ENCODE peak calls at places on chromosomes 4 and X, in ten cellular contexts. K, Y, W, R, V, E, T, D, P and G are unnamed samples.

GRCh38 chr4:172521171-172521570 is 647.4 kb upstream of the GALNT7 start:
- DNase-seq in D (no peak), Y (no peak), V (no peak), P (no peak), R (no peak), E (no peak), T (no peak), K (no peak), W (no peak), G (no peak)

GRCh38 chr4:165700855-165701254 is 172.2 kb upstream of the TLL1 start:
- DNase-seq in D (no peak), W (no peak), P (no peak), Y (no peak), T (no peak), V (no peak), R (no peak), K (no peak), E (no peak), G (no peak)

GRCh38 chrX:23637187-23637586 is 30.1 kb upstream of the PRDX4 start:
- DNase-seq in K (no peak), D (no peak), E (no peak), T (no peak), R (no peak), V (no peak), Y (no peak), P (no peak), W (no peak), G (no peak)

GRCh38 chrX:11269996-11270395 is 23.2 kb upstream of the AMELX start:
- DNase-seq in W (no peak), P (no peak), E (no peak), K (no peak), T (no peak), Y (no peak), V (no peak), D (no peak), R (peak; percentile 22), G (no peak)

GRCh38 chr4:173490817-173491518 is 39.1 kb downstream of the HAND2 start:
- DNase-seq in D (no peak), R (peak; percentile 83), K (no peak), W (no peak), V (peak; percentile 17), T (no peak), Y (no peak), E (no peak), P (no peak), G (no peak)

GRCh38 chr4:39706334-39706733 is 8.4 kb downstream of the UBE2K start:
- DNase-seq in V (peak; percentile 65), T (no peak), E (peak; percentile 47), P (no peak), K (no peak), W (peak; percentile 27), R (peak; percentile 76), D (no peak), Y (peak; percentile 64), G (no peak)

GRCh38 chr4:14025093-14025492 is 397.6 kb upstream of the BOD1L1 start:
- DNase-seq in Y (no peak), W (no peak), E (no peak), D (no peak), R (peak; percentile 24), K (no peak), T (no peak), V (no peak), P (no peak), G (no peak)

GRCh38 chr4:26021417-26022345 is 107.7 kb downstream of the SMIM20 start:
- DNase-seq in Y (no peak), P (no peak), E (no peak), K (no peak), D (no peak), W (no peak), T (no peak), R (no peak), V (no peak), G (no peak)

GRCh38 chrX:25015486-25016360 is at the start of gene ARX:
- DNase-seq in T (no peak), V (peak; percentile 68), K (no peak), R (peak; percentile 65), W (peak; percentile 39), D (no peak), P (no peak), Y (peak; percentile 69), E (no peak), G (no peak)

GRCh38 chr4:147725673-147726072 is 6.2 kb upstream of the ARHGAP10 start:
- DNase-seq in R (no peak), P (no peak), E (no peak), D (no peak), K (no peak), V (peak; percentile 64), T (no peak), Y (no peak), W (no peak), G (no peak)

GRCh38 chr4:2828758-2829181 is 14.9 kb upstream of the ADD1 start:
- DNase-seq in V (no peak), R (no peak), P (no peak), T (no peak), Y (no peak), D (peak; percentile 68), K (no peak), E (no peak), W (no peak), G (no peak)

GRCh38 chr4:76658231-76659102 is 223.4 kb downstream of the SHROOM3 start:
- DNase-seq in K (no peak), W (no peak), Y (no peak), R (peak; percentile 62), V (peak; percentile 62), P (no peak), E (peak; percentile 72), D (no peak), T (no peak), G (no peak)

GRCh38 chr4:152500798-152501434 is 35.0 kb downstream of the FBXW7 start:
- DNase-seq in W (no peak), T (peak; percentile 81), D (no peak), P (no peak), Y (no peak), R (peak; percentile 95), V (peak; percentile 68), E (peak; percentile 79), K (peak; percentile 76), G (peak; percentile 36)
- H3K4me3 ChIP-seq in W (no peak overlapping the region), T (no peak overlapping the region), D (no peak overlapping the region), P (no peak overlapping the region), Y (no peak overlapping the region), R (no peak overlapping the region), V (no peak overlapping the region), E (no peak overlapping the region), K (no peak overlapping the region), G (no peak overlapping the region)

DNA sequence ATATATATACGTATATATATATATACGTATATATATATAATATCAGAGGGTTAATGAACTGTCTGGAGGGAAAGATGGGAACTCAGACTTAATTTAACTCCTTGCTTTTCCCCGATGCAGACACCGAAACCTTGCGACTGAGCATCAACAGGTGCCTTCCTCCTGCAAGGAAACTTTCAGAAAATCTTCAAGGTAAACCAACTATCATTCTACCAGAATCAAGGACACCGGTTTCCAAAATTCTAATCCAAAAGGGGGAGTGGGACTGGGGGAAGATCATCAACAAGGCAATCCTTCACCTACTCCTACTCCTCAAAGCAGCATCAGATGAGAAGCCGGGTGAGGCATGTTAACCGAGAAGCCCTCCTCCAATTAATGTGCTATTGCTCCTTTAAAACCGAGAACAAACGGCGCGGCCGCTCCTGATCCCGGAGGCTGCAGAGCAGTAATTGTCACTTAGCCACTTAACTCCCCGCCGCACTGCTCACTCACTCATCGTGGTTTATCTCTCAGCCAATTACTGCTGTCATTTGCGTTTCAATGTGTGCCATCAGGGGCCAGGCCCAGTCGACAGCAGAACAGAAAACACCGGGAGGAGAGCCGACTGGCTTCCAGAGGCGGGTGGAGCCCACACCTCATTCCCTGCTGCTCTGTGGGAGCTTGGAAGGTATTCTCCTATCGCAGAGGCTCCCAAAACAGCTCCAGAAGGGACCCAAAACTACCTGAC is 61.7 kb downstream of the MAML3 start:
- DNase-seq in W (peak; percentile 57), P (no peak), R (no peak), K (no peak), T (no peak), E (no peak), Y (peak; percentile 54), V (peak; percentile 35), D (peak; percentile 80), G (no peak)
- H3K4me3 ChIP-seq in W (peak overlapping the region; percentile 42), P (peak overlapping the region; percentile 6), R (no peak overlapping the region), K (no peak overlapping the region), T (no peak overlapping the region), E (peak overlapping the region; percentile 23), Y (no peak overlapping the region), V (peak overlapping the region; percentile 8), D (peak overlapping the region; percentile 40), G (no peak overlapping the region)

DNA sequence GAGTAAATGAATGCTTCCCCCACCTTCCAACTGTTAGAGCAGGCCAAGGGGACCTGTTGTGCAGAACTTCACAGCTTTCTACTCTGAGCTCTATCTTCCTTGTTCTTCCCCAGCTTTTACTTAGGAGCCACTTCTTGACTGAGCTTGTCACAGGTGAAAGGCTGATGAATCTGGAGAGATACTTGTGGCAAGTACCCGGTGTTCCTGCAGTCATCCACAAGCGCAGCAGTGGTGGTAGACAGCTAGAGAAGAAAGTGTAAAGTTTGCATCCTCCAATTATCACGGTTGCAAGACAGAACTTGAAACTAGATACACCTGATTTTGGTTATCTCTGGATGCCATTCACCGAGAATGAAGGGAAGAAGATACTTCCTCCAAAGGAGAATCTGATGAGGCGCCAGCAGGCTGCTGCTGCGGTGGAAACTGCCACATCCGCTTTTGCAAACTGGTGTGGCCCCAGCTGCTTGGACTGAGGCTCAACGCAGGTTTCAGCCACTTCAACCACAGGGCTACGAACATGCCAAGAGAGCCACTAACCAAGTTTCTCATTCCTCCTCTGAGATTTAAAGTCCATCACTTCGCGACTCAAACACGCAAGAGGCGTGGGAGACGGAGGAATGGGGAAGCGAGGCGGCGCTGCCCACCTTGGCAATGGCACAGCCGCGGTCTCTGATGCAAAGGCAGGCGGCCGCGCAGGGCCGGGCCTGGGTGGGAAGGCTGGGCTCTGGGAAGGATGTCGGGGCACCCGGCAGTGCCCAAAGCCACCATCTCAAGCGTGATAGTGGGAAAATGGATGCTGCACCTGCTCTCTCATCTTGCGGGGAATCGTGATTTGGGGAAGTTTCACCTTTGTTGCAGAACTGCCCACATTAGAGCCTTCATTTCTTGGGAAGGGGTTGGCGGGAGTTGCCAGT is 1.3 kb upstream of the FHIP1A start:
- DNase-seq in Y (peak; percentile 63), W (peak; percentile 17), K (peak; percentile 19), D (peak; percentile 79), T (peak; percentile 16), P (no peak), E (no peak), V (peak; percentile 66), R (no peak), G (peak; percentile 1)
- H3K4me3 ChIP-seq in Y (peak overlapping the region; percentile 71), W (peak overlapping the region; percentile 61), K (peak overlapping the region; percentile 90), D (peak overlapping the region; percentile 58), T (peak overlapping the region; percentile 63), P (peak overlapping the region; percentile 50), E (peak overlapping the region; percentile 60), V (peak overlapping the region; percentile 54), R (peak overlapping the region; percentile 62), G (peak overlapping the region; percentile 68)

DNA sequence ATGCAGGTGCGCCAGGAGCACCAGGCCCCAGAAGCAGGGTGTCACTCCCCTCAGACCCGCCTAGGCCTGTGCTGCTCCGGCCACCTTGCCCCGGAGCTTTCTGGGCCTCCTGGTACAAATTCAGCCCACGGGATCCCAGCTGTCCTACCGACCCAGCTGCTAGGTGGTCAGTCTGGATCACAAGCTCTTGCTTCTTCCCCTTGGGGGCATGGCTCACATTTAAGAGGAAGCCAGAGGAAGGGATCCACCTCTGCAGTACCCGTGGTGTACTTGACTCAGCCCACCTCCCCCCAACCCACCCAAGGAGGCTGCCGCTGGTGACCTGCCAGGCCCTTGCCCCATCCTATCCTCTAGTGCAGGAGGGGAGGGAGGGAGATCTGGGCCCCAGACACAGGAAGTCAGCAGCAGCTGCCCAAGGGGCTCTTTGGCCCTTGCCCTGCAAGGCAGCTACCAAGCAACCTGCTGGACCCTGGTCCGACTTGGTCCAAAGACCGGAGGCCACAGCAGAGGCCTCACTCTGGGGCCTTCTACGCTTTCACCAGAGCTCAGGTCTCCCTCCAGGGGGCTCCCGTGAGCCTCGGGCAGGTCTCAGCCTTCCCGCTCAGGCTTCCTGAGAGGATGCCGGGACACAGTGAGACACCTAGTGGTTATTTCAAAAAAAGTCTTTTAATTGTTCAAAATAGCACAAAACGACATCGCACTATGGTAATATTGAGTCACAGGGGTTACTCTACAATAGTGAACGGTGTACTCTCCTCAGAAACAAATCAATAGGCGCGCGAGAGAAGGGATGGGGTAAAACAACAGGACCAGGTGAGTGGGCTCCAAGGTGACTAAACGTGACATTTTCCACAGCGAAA is 2.7 kb upstream of the RENBP start:
- DNase-seq in T (peak; percentile 81), Y (peak; percentile 84), E (peak; percentile 16), P (no peak), R (peak; percentile 82), V (peak; percentile 61), D (no peak), K (peak; percentile 80), W (peak; percentile 73), G (peak; percentile 69)
- H3K4me3 ChIP-seq in T (no peak overlapping the region), Y (no peak overlapping the region), E (no peak overlapping the region), P (no peak overlapping the region), R (no peak overlapping the region), V (no peak overlapping the region), D (no peak overlapping the region), K (no peak overlapping the region), W (no peak overlapping the region), G (no peak overlapping the region)